ENCODE peak calls at places on chromosomes 2 and 18, in six cellular contexts. One of them, this sample, is unnamed.

GRCh38 chr2:98608962-98609604 is 694 bp downstream of the UNC50 start:
- DNase-seq in lower leg skin: no peak
- DNase-seq in NCI-H2171: no peak
- DNase-seq in KG1: no peak
- DNase-seq in GM04504: peak
- DNase-seq in CD8-positive, alpha-beta memory T cell: no peak
- DNase-seq in this sample: no peak

GRCh38 chr2:219448776-219449476 is 14.3 kb downstream of the SPEG start:
- DNase-seq in lower leg skin: no peak
- DNase-seq in NCI-H2171: no peak
- DNase-seq in KG1: no peak
- DNase-seq in GM04504: no peak
- DNase-seq in CD8-positive, alpha-beta memory T cell: no peak
- DNase-seq in this sample: no peak

GRCh38 chr2:226934546-226935243 is 98.8 kb downstream of the RHBDD1 start:
- DNase-seq in lower leg skin: no peak
- DNase-seq in NCI-H2171: peak
- DNase-seq in KG1: no peak
- DNase-seq in GM04504: no peak
- DNase-seq in CD8-positive, alpha-beta memory T cell: no peak
- DNase-seq in this sample: no peak

GRCh38 chr2:219358170-219359075 is 25.9 kb upstream of the RESP18 start:
- DNase-seq in lower leg skin: no peak
- DNase-seq in NCI-H2171: no peak
- DNase-seq in KG1: no peak
- DNase-seq in GM04504: no peak
- DNase-seq in CD8-positive, alpha-beta memory T cell: no peak
- DNase-seq in this sample: no peak

GRCh38 chr2:42195559-42195958 is 26.4 kb downstream of the EML4 start:
- DNase-seq in lower leg skin: no peak
- DNase-seq in NCI-H2171: no peak
- DNase-seq in KG1: no peak
- DNase-seq in GM04504: no peak
- DNase-seq in CD8-positive, alpha-beta memory T cell: no peak
- DNase-seq in this sample: no peak

GRCh38 chr2:235763816-235764215 is 270.0 kb downstream of the AGAP1 start:
- DNase-seq in lower leg skin: peak
- DNase-seq in NCI-H2171: no peak
- DNase-seq in KG1: no peak
- DNase-seq in GM04504: no peak
- DNase-seq in CD8-positive, alpha-beta memory T cell: no peak
- DNase-seq in this sample: no peak

GRCh38 chr18:35059280-35059927 is 18.2 kb downstream of the MAPRE2 start:
- DNase-seq in lower leg skin: no peak
- DNase-seq in NCI-H2171: no peak
- DNase-seq in KG1: no peak
- DNase-seq in GM04504: no peak
- DNase-seq in CD8-positive, alpha-beta memory T cell: no peak
- DNase-seq in this sample: no peak

GRCh38 chr2:208984376-208985100 is 439.3 kb upstream of the MAP2 start:
- DNase-seq in lower leg skin: no peak
- DNase-seq in NCI-H2171: no peak
- DNase-seq in KG1: no peak
- DNase-seq in GM04504: no peak
- DNase-seq in CD8-positive, alpha-beta memory T cell: no peak
- DNase-seq in this sample: no peak

GRCh38 chr18:58004317-58004716 is 39.7 kb upstream of the NEDD4L start:
- DNase-seq in lower leg skin: no peak
- DNase-seq in NCI-H2171: no peak
- DNase-seq in KG1: no peak
- DNase-seq in GM04504: peak
- DNase-seq in CD8-positive, alpha-beta memory T cell: no peak
- DNase-seq in this sample: peak

GRCh38 chr2:145096582-145096981 is 576.7 kb upstream of the ZEB2 start:
- DNase-seq in lower leg skin: no peak
- DNase-seq in NCI-H2171: no peak
- DNase-seq in KG1: no peak
- DNase-seq in GM04504: peak
- DNase-seq in CD8-positive, alpha-beta memory T cell: no peak
- DNase-seq in this sample: no peak

GRCh38 chr2:239555566-239555895 is 154.7 kb upstream of the HDAC4 start:
- DNase-seq in lower leg skin: no peak
- DNase-seq in NCI-H2171: no peak
- DNase-seq in KG1: no peak
- DNase-seq in GM04504: no peak
- DNase-seq in CD8-positive, alpha-beta memory T cell: no peak
- DNase-seq in this sample: no peak

GRCh38 chr18:77207540-77207939 is 42.1 kb upstream of the GALR1 start:
- DNase-seq in lower leg skin: peak
- DNase-seq in NCI-H2171: no peak
- DNase-seq in KG1: no peak
- DNase-seq in GM04504: peak
- DNase-seq in CD8-positive, alpha-beta memory T cell: peak
- DNase-seq in this sample: peak

GRCh38 chr2:98519156-98519555 is 74.5 kb downstream of the INPP4A start:
- DNase-seq in lower leg skin: no peak
- DNase-seq in NCI-H2171: no peak
- DNase-seq in KG1: no peak
- DNase-seq in GM04504: no peak
- DNase-seq in CD8-positive, alpha-beta memory T cell: no peak
- DNase-seq in this sample: no peak

GRCh38 chr2:239316562-239317465 is 84.0 kb downstream of the HDAC4 start:
- DNase-seq in lower leg skin: peak
- DNase-seq in NCI-H2171: no peak
- DNase-seq in KG1: no peak
- DNase-seq in GM04504: no peak
- DNase-seq in CD8-positive, alpha-beta memory T cell: no peak
- DNase-seq in this sample: no peak

GRCh38 chr2:8249191-8249590 is 432.7 kb upstream of the ID2 start:
- DNase-seq in lower leg skin: no peak
- DNase-seq in NCI-H2171: no peak
- DNase-seq in KG1: no peak
- DNase-seq in GM04504: no peak
- DNase-seq in CD8-positive, alpha-beta memory T cell: no peak
- DNase-seq in this sample: no peak

This sample was measured in amniotic stem cell.